ENCODE peak calls at places on chromosome 1, in four cellular contexts. H is neural progenitor cell, S is HL-60, G is GM23338. Z is an unnamed sample. For H3K27me3, the result is how much of the 10 kb centered on the place peaks cover.

GRCh38 chr1:228314658-228315483 is 91.8 kb downstream of the TRIM11 start:
- DNase-seq in H (no peak), S (no peak), G (no peak), Z (no peak)

GRCh38 chr1:44303532-44303931 is 51.5 kb downstream of the ERI3 start:
- DNase-seq in H (no peak), S (no peak), G (no peak), Z (no peak)

GRCh38 chr1:108708726-108709660 is 3.7 kb upstream of the FNDC7 start:
- DNase-seq in H (peak), S (peak), G (peak), Z (peak)

GRCh38 chr1:59125711-59126320 is 171.1 kb upstream of the FGGY start:
- DNase-seq in H (no peak), S (no peak), G (no peak), Z (no peak)

GRCh38 chr1:234149217-234149616 is 224.0 kb upstream of the COA6 start:
- DNase-seq in H (no peak), S (no peak), G (no peak), Z (no peak)

GRCh38 chr1:163250382-163250974 is 47.8 kb upstream of the RGS5 start:
- DNase-seq in H (no peak), S (no peak), G (no peak), Z (no peak)

GRCh38 chr1:219220945-219221344 is 47.3 kb downstream of the LYPLAL1 start:
- DNase-seq in H (no peak), S (no peak), G (no peak), Z (no peak)

GRCh38 chr1:55702064-55702463 is 486.9 kb upstream of the USP24 start:
- DNase-seq in H (no peak), S (peak), G (peak), Z (peak)

GRCh38 chr1:185917646-185918045 is 183.5 kb downstream of the HMCN1 start:
- DNase-seq in H (peak), S (no peak), G (peak), Z (peak)

GRCh38 chr1:209430821-209431259 is 152.7 kb upstream of the CAMK1G start:
- DNase-seq in H (no peak), S (no peak), G (no peak), Z (no peak)

GRCh38 chr1:99305626-99306025 is 41.3 kb downstream of the PLPPR4 start:
- DNase-seq in H (no peak), S (no peak), G (no peak), Z (no peak)

GRCh38 chr1:201094829-201095228 is 17.4 kb downstream of the CACNA1S start:
- DNase-seq in H (no peak), S (no peak), G (no peak), Z (no peak)

GRCh38 chr1:43835141-43836021 is 98.2 kb upstream of the ARTN start:
- DNase-seq in H (no peak), S (peak), G (peak), Z (no peak)

GRCh38 chr1:68046885-68047658 is 3.4 kb downstream of the DIRAS3 start:
- DNase-seq in H (no peak), S (no peak), G (no peak), Z (no peak)

GRCh38 chr1:227654858-227655752 is 80.0 kb downstream of the JMJD4 start:
- DNase-seq in H (no peak), S (no peak), G (no peak), Z (no peak)

GRCh38 chr1:31705080-31705866 is 1.5 kb upstream of the COL16A1 start:
- DNase-seq in H (peak), S (peak), G (peak), Z (peak)

GRCh38 chr1:44354268-44354839 is 703 bp downstream of the ERI3 start:
- DNase-seq in H (no peak), S (no peak), G (no peak), Z (no peak)

GRCh38 chr1:84853743-84854721 is 39.0 kb downstream of the LPAR3 start:
- DNase-seq in H (no peak), S (peak), G (no peak), Z (no peak)

GRCh38 chr1:156663178-156663577 is 14.0 kb downstream of the NES start:
- DNase-seq in H (peak), S (no peak), G (no peak), Z (peak)

GRCh38 chr1:234531181-234532132 is 52.5 kb upstream of the TARBP1 start:
- DNase-seq in H (peak), S (no peak), G (peak), Z (peak)

GRCh38 chr1:65075123-65075976 is 72.7 kb upstream of the AK4 start:
- DNase-seq in H (peak), S (peak), G (peak), Z (peak)

GRCh38 chr1:200128081-200128480 is 100.6 kb downstream of the NR5A2 start:
- DNase-seq in H (no peak), S (no peak), G (no peak), Z (no peak)

GRCh38 chr1:93707956-93708355 is 26.3 kb upstream of the BCAR3 start:
- DNase-seq in H (no peak), S (no peak), G (no peak), Z (no peak)

GRCh38 chr1:93993731-93994130 is 84.5 kb upstream of the GCLM start:
- DNase-seq in H (no peak), S (no peak), G (no peak), Z (no peak)

GRCh38 chr1:192003295-192004083 is 154.8 kb upstream of the RGS18 start:
- DNase-seq in H (no peak), S (no peak), G (no peak), Z (no peak)

GRCh38 chr1:155013632-155014031 is 11.0 kb downstream of the ZBTB7B start:
- DNase-seq in H (no peak), S (no peak), G (no peak), Z (no peak)

GRCh38 chr1:53172751-53173498 is 23.7 kb upstream of the CPT2 start:
- DNase-seq in H (peak), S (no peak), G (peak), Z (no peak)

GRCh38 chr1:117059334-117059677 is 820 bp upstream of the TTF2 start:
- DNase-seq in H (no peak), S (peak), G (no peak), Z (no peak)

GRCh38 chr1:230798491-230798890 is 51.3 kb downstream of the CAPN9 start:
- DNase-seq in H (no peak), S (no peak), G (no peak), Z (no peak)

GRCh38 chr1:27099904-27100796 is 54.8 kb downstream of the SLC9A1 start:
- DNase-seq in H (peak), S (no peak), G (peak), Z (peak)

GRCh38 chr1:14539309-14539708 is 59.2 kb upstream of the KAZN start:
- DNase-seq in H (no peak), S (no peak), G (no peak), Z (no peak)

GRCh38 chr1:211589782-211590721 is 11.1 kb upstream of the SLC30A1 start:
- DNase-seq in H (no peak), S (peak), G (no peak), Z (no peak)

GRCh38 chr1:45621501-45621836 is 2.4 kb downstream of the CCDC17 start:
- DNase-seq in H (no peak), S (peak), G (peak), Z (peak)

GRCh38 chr1:58283380-58284338 is 262.9 kb downstream of the OMA1 start:
- DNase-seq in H (no peak), S (no peak), G (no peak), Z (no peak)

GRCh38 chr1:23578997-23579363 is 19.7 kb upstream of the ID3 start:
- DNase-seq in H (no peak), S (no peak), G (no peak), Z (no peak)

GRCh38 chr1:157829210-157829609 is 9.3 kb upstream of the FCRL1 start:
- DNase-seq in H (no peak), S (no peak), G (no peak), Z (no peak)

GRCh38 chr1:110176299-110176956 is 26.1 kb downstream of the SLC6A17 start:
- DNase-seq in H (no peak), S (peak), G (no peak), Z (peak)

GRCh38 chr1:151988405-151988851 is 5.2 kb downstream of the S100A10 start:
- DNase-seq in H (no peak), S (no peak), G (no peak), Z (no peak)

GRCh38 chr1:53810497-53810896 is 27.6 kb downstream of the NDC1 start:
- DNase-seq in H (no peak), S (no peak), G (no peak), Z (no peak)

GRCh38 chr1:930633-931138 is 7.0 kb downstream of the SAMD11 start:
- DNase-seq in H (no peak), S (no peak), G (no peak), Z (no peak)

GRCh38 chr1:927741-928140 is 4.0 kb downstream of the SAMD11 start:
- DNase-seq in H (no peak), S (no peak), G (no peak), Z (no peak)

GRCh38 chr1:927234-927633 is 3.5 kb downstream of the SAMD11 start:
- DNase-seq in H (no peak), S (no peak), G (no peak), Z (no peak)

GRCh38 chr1:929712-930632 is 6.2 kb downstream of the SAMD11 start:
- DNase-seq in H (no peak), S (no peak), G (no peak), Z (no peak)

DNA sequence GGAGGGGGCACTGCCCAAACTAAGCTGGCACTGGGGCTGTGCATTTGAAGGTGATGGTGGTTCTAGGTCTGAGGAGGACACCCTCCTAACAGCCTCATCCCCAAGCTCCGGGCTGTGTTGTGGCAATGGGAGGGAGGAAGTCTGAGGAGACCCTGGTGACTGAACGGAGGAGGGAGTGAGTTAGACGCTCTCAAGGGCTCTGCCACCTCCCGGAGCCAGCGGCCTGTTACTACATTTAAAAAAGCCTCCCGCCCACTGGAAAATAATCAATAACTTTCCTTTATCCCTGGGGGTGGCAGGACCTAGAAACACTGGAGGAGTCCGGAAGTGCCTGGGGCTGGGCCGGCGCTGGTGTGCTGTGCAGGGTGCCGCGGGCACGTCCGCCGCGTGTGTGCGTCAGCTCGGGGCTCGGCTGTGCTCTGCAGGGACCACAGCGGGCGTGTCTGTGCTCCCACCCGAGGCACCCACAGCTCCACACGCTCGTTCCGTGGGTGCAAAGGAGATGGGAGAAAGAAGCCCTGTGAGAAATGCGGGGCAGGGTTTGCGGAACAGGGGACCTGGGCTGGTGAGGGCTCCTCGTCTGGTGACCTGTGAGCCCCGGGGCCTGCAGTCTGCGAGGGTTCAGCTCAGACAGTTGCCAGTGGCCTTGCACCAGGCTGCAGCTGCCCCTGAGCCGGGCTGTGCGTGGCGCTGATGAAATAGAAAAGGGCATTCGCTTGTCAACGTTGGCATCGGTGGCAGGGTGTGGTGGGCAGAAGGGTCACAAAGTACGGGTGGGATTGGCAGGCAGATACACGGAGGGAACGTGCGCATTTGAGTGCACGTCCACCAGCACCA is 5.3 kb downstream of the SAMD11 start:
- DNase-seq in H (no peak), S (no peak), G (no peak), Z (peak)
- H3K27me3 ChIP-seq in H (half or more), S (under half), G (half or more), Z (half or more)

DNA sequence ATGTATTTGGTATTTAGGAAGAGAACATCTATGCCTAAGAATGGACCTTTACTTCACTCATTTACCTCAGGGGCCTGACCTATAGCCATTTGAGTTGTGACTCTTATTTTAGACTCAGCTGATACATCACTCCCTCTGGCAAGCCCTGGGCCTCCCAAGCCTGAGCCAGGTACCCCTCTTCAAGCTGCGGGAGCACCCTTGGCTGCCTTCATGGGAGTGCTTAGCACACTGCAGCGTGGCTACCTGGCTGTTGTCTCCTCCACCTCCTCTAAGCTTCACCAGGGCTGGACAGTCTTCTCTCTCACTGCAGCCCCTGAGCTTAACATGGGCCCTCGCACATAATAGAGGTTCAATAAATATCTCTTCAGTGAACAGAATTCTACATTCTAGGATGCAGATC is 23.5 kb upstream of the LHX4 start:
- DNase-seq in H (no peak), S (no peak), G (no peak), Z (no peak)
- H3K4me3 ChIP-seq in H (no peak), S (no peak), G (no peak), Z (no peak)

DNA sequence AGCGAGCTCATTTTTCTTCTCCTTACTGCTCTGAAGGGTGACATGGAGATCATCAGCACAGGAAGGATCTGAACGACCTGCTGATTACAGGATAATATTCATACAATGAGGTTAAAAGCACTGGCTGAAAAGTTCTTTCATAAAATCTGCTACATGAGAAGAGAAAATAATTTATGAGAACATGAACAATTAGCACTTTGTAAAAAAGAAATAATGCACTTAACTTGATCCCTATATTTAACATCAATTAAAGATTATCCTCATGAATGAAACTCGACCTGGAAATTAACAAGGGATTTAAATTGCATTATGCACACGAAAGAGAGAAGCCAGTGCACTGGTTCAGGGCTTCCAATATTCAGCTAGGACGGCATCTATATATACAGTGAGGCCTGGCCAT is 46.6 kb downstream of the RRAGC start:
- DNase-seq in H (no peak), S (no peak), G (no peak), Z (no peak)
- H3K27me3 ChIP-seq in H (half or more), S (under half), G (half or more), Z (under half)

GRCh38 chr1:95223110-95223509 is 10.9 kb upstream of the RWDD3 start:
- DNase-seq in H (peak), S (no peak), G (no peak), Z (no peak)
- H3K4me3 ChIP-seq in H (no peak), S (no peak), G (no peak), Z (no peak)

DNA sequence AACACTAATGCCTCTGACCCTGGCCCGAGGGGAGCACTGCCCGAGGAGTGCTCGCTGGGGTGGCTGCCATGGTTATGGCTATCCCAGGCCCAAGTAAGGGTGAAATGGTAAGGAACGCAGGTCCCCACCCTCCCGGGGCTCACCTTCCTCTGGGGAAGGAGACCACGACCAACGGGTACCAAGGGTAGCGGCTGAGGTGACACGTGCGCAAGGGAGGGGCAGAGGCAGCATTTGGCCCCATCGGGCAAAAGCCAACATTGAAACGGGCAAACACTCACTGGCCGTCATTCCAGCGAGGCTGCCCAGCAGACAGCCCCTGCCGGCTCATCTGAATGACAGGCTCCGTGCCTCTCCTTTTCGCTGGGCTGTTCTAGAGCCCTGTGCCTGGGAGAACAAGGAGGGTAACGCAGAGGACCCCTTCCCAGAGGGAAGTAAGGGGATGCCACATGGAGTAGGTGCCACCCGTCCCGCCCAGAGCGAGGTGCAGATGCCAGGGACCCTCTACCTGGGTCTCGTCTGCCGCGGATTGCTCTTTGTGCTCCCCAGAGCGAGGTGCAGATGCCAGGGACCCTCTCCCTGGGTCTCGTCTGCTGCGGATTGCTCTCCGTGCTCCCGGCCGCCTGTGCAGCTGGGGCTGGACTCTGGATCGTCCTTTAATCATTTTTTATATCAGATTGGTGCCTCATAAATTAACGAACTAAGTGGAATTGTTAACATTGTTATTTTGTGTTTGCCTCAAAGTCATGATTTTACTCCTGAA is 16.2 kb downstream of the ACTRT2 start:
- DNase-seq in H (no peak), S (no peak), G (no peak), Z (peak)
- H3K27me3 ChIP-seq in H (under half), S (under half), G (under half), Z (under half)

GRCh38 chr1:41382531-41383090 is 21.4 kb downstream of the FOXO6 start:
- DNase-seq in H (peak), S (no peak), G (peak), Z (peak)
- H3K4me3 ChIP-seq in H (peak), S (peak), G (peak), Z (peak)

GRCh38 chr1:39729842-39730241 is 8.8 kb upstream of the PPIE start:
- DNase-seq in H (no peak), S (no peak), G (no peak), Z (no peak)

GRCh38 chr1:39727932-39728317 is 10.8 kb upstream of the PPIE start:
- DNase-seq in H (no peak), S (no peak), G (no peak), Z (no peak)

GRCh38 chr1:39729030-39729429 is 9.7 kb upstream of the PPIE start:
- DNase-seq in H (no peak), S (no peak), G (no peak), Z (no peak)

GRCh38 chr1:39726600-39726999 is 12.1 kb upstream of the PPIE start:
- DNase-seq in H (no peak), S (no peak), G (no peak), Z (no peak)

DNA sequence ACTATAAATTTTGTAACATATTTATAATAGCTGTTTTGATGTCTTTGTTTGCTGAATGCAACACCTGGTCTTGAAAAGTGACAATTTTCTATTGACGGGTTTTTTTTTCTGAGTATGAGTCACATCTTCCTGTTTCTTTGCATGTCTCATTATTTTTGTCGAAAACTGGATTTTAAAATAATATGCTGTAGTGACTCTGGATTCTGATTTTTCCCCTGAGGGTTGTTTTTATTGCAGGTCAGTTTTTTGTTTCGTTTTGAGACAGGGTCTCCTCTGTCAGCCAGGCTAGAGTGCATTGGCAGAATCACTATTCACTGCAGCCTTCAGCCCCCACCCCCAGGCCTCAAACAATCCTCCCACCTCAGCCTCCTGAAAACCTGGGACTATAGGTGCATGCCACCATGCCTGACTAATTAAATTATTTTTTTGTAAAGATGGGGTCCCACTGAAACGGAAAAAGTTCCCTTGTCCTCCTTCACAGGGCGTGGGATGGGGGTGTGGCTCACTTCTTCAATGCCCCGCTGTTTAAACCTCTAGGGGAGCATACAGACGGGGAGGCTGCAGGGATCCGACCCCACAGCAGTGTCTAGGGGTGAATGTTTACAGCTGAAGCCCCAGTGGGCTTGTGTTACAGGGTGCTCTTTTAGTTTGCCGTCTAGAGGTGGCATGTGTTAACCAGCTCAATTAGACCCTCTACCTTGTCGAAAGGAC is 11.3 kb upstream of the PPIE start:
- DNase-seq in H (no peak), S (no peak), G (no peak), Z (no peak)
- H3K27me3 ChIP-seq in H (half or more), S (half or more), G (half or more), Z (half or more)

GRCh38 chr1:19620786-19621185 is 23.3 kb upstream of the NBL1 start:
- DNase-seq in H (no peak), S (no peak), G (no peak), Z (no peak)
- H3K4me3 ChIP-seq in H (no peak), S (no peak), G (no peak), Z (no peak)

DNA sequence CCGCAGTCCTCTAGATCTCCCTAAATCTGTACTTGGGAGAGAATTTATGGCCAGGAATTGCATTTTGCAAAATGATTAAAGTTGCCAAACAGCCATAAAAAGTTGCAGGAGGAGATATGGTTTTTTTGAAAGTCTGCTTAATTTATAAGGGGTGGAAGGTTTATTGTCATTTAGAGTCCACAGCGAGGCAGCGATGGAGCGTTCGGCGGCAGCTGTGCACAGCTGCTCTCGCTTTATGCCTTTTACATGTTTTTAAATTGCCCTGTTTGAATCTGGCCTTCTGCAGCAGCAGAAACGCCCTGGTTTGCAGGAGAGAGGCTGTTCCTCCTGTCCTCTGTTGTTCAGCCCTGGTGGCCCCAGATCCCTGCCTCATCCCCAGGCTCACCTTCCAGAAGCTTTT is 144.9 kb upstream of the POU3F1 start:
- DNase-seq in H (no peak), S (no peak), G (no peak), Z (no peak)
- H3K27me3 ChIP-seq in H (under half), S (under half), G (under half), Z (under half)

Z was measured in H7.